ENCODE peak calls at places on chromosomes 12 and 14, in five cellular contexts. S, G, B, U and X are unnamed samples.

GRCh38 chr12:45191239-45191638 is 24.7 kb upstream of the ANO6 start:
- ATAC-seq in S (peak), G (no peak), U (peak), B (no peak), X (no peak)

GRCh38 chr12:46908236-46908935 is 82.6 kb upstream of the SLC38A4 start:
- ATAC-seq in B (no peak), S (no peak), U (peak), G (no peak), X (no peak)

GRCh38 chr14:51251486-51251885 is 11.4 kb downstream of the TMX1 start:
- ATAC-seq in G (no peak), B (no peak), S (no peak), U (no peak), X (no peak)

GRCh38 chr14:102043251-102044025 is 43.4 kb downstream of the HSP90AA1 start:
- ATAC-seq in S (no peak), U (no peak), B (no peak), G (no peak), X (peak)

GRCh38 chr14:90517431-90517841 is 120.6 kb downstream of the CALM1 start:
- ATAC-seq in B (peak), S (no peak), U (no peak), G (no peak), X (no peak)

GRCh38 chr12:102343361-102344121 is 136.8 kb downstream of the IGF1 start:
- ATAC-seq in G (peak), S (peak), B (no peak), U (no peak), X (no peak)

GRCh38 chr12:19048943-19049342 is 80.6 kb upstream of the PLEKHA5 start:
- ATAC-seq in G (no peak), S (no peak), U (no peak), B (no peak), X (no peak)

GRCh38 chr14:58130121-58130782 is 21.8 kb downstream of the ARMH4 start:
- ATAC-seq in U (no peak), B (no peak), S (no peak), G (no peak), X (no peak)

GRCh38 chr14:100222219-100223093 is 16.5 kb upstream of the YY1 start:
- ATAC-seq in U (peak), G (peak), B (peak), S (no peak), X (no peak)

GRCh38 chr14:100221419-100222218 is 17.3 kb upstream of the YY1 start:
- ATAC-seq in S (peak), G (peak), U (peak), B (peak), X (peak)

GRCh38 chr14:100225169-100225568 is 13.8 kb upstream of the YY1 start:
- ATAC-seq in S (no peak), G (no peak), B (no peak), U (no peak), X (no peak)

GRCh38 chr14:100224229-100224628 is 14.7 kb upstream of the YY1 start:
- ATAC-seq in G (no peak), S (no peak), B (no peak), U (no peak), X (no peak)

DNA sequence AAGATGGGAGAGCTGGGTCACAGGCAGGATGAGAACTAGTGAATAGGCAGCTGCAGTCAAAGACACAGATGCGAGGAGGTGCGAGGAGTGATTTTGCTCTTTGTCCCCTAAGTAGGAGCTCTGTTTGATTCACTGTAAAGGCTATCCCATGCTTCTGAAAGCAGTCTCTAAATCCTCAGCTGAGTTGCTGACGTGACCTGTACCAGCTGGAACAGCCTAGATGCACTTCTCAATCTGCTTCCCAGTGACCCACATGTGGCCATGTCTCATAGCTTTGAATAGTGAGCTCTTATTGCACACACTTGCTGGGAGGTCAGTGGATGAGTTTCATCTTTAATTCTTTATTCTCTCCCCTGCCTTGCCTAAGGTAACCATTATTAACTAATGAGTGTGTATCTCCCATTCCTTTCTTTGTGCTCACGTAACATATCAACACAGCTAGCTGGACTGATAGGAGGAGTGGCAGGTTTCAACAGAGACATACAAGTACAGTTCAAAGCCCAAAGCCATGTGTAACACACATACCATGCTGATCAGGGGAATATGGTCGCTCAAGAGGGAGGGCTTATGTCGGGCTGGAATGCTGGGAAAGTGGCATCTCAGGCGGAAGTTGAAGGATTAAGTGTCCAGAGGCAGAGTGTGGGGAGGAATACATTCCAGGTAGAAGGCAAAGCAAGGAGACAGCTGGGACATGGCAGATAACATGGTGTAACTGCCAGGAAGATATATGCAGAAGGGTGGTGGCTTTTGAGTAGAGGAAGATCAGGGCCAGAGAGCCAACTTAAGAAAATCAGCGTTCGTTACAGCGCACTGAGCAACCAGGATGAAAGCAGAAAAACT is 15.4 kb upstream of the YY1 start:
- ATAC-seq in U (no peak), S (no peak), G (peak), B (no peak), X (no peak)
- TF ChIP-seq EP300 in U (no peak), S (no peak), G (no peak), B (no peak), X (no peak)

DNA sequence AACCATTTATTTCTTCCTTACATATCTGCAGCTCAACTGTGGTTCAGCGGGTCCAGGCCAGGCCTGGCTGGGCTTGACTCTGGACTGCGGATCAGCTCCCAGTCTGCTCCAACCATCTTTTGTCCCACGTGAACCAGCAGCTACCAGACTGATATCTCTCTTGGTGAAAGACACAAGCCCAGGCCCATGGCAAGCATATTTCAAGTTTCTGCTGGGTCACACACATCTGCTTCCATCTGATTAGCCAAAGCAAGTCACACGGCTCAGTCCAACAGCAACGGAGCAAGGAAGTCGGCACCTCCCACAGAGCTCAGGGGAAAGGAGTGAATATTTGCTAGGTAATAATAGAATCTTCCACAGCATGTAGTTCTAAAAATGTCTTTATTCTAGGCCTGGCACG is 24.7 kb upstream of the MARK3 start:
- ATAC-seq in B (no peak), G (no peak), S (no peak), U (no peak), X (no peak)
- TF ChIP-seq POLR2A in B (no peak), G (no peak), S (no peak), U (no peak), X (no peak)

GRCh38 chr14:49633650-49634546 is 1.1 kb downstream of the DNAAF2 start:
- ATAC-seq in B (peak), G (peak), U (peak), S (peak), X (peak)

GRCh38 chr14:49637534-49638078 is 2.6 kb upstream of the DNAAF2 start:
- ATAC-seq in G (no peak), B (no peak), U (no peak), S (no peak), X (no peak)

GRCh38 chr14:49636866-49637265 is 1.8 kb upstream of the DNAAF2 start:
- ATAC-seq in U (no peak), B (no peak), G (no peak), S (no peak), X (no peak)

GRCh38 chr14:49634547-49635334 is at the start of gene DNAAF2:
- ATAC-seq in G (peak), B (peak), S (peak), U (peak), X (peak)
- TF ChIP-seq EP300 in G (no peak), B (no peak), S (no peak), U (no peak), X (no peak)

DNA sequence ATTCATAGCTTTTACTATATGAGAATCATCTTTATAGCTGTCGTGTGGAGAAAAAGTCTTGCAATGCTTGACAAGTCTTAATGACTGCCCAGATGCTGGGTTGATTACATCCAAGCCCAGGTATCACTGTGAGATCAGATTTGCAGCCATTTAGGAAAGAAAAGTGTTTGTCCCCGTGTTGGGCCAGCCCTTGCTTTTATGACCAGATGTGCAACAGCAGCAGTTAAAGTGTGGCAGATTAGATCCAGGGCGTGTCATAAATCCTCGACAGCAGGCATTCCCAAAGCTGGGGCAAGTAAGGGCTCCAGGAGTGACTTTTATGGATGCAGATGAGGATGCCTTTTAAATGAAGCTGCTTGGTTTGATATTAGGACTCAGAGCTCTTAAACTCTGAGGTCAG is 1.6 kb downstream of the SMOC1 start:
- ATAC-seq in B (no peak), S (no peak), U (no peak), G (no peak), X (no peak)
- TF ChIP-seq POLR2A in B (no peak), S (no peak), U (no peak), G (no peak), X (no peak)

GRCh38 chr14:81219210-81219820 is 1.4 kb downstream of the GTF2A1 start:
- ATAC-seq in U (peak), G (peak), S (peak), B (peak), X (peak)
- TF ChIP-seq EP300 in U (no peak), G (peak), S (no peak), B (no peak), X (no peak)

GRCh38 chr14:55107766-55108554 is 21.1 kb upstream of the LGALS3 start:
- ATAC-seq in U (peak), S (peak), G (peak), B (peak), X (peak)
- TF ChIP-seq POLR2A in U (no peak), S (no peak), G (peak), B (peak), X (no peak)

DNA sequence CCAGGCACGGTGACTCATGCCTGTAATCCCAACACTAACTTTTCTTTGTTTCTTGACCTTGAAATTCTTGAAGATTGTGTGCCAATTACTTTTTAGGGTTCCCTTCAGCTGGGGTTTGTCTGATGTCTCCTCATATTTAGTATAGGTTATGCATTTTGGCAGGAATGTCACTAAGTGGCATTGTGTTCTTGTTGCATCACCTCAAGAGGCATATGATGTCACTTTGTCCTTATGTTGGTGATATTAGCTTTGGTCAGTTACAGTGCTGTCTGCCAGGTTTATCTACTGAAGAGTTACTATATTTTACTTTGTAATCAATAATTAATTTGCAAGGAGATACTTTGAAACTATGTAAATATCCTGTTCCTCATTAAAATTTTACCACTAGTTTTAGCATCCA is 61.0 kb upstream of the BTG1 start:
- ATAC-seq in B (no peak), U (no peak), G (no peak), S (no peak), X (no peak)
- TF ChIP-seq EP300 in B (no peak), U (no peak), G (no peak), S (no peak), X (no peak)

DNA sequence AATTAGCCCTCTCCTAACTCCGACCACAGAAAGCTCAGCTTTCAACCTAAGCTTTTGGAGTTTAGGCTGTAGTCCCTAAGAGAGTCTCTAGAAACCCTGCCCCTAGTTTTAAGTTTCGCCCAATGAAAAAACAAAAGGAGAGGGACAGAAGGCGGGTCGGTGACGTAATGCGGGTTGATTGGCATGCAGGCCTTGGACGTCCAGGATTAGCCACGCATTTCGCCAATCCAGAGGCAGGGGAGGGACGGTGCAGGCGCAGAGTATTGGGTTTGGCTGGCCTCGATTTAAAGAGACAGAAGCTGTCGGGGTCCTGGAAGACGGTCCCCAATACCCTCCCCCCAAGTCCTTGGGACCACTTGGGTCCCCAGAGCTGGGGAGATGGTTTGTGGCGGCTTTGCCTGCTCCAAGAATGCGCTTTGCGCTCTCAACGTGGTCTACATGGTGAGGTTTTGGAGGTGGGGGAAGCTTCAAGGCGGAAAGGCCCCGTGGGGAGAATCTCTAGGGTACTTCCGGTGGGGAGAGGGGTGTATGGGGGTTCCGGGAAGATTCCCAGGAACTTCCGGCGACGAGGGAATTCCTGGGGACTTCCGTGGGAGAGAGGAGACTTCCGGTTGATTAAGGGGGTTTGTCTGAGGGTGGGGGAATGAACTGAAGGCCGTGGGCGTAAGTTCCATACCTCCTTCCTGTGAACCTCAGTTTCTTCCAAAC is at the start of gene TSPAN31:
- ATAC-seq in S (peak), G (peak), U (peak), B (peak), X (peak)
- TF ChIP-seq POLR2A in S (peak), G (peak), U (peak), B (peak), X (peak)

GRCh38 chr14:65588426-65589140 is 176.1 kb downstream of the FUT8 start:
- ATAC-seq in U (no peak), B (no peak), S (no peak), G (no peak), X (no peak)

DNA sequence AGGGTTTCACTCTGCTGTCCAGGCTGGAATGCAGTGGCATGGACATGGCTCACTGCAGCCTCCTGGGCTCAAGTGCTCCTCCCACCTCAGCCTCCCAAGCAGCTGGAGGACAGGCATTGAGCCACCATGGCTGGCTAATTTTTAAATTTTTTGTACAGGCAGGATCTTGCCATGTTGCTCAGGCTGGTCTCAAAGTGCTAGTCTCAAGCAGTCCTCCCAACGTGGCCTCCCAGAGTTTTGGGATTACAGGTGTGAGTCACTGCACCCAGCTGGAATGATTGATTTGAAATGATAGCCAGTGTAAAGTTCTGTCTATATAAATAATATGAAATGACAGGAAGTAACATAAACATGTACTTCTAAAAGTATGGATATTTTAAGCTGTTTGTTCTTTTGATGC is 172.7 kb downstream of the FUT8 start:
- ATAC-seq in U (no peak), B (no peak), G (no peak), S (no peak), X (no peak)
- TF ChIP-seq EP300 in U (no peak), B (no peak), G (no peak), S (no peak), X (no peak)